ENCODE peak calls at places on chromosomes 5 and 9, in four cellular contexts. One of them, this sample, is unnamed.

GRCh38 chr9:122197334-122197872 is 31.4 kb downstream of the LHX6 start:
- DNase-seq in AG10803: no peak
- DNase-seq in RCC 7860: no peak
- DNase-seq in activated CD4-positive, alpha-beta T cell treated with anti-CD3 and anti-CD28 coated beads, Interleukin-2, amount 10 ng/mL, durations not matched to agents 7 days and 5 days: no peak
- DNase-seq in this sample: no peak

GRCh38 chr5:12883395-12883794 is 979.1 kb upstream of the CTNND2 start:
- DNase-seq in activated CD4-positive, alpha-beta T cell treated with anti-CD3 and anti-CD28 coated beads, Interleukin-2, amount 10 ng/mL, durations not matched to agents 7 days and 5 days: no peak
- DNase-seq in RCC 7860: no peak
- DNase-seq in AG10803: no peak
- DNase-seq in this sample: no peak

GRCh38 chr5:147485046-147485445 is 24.8 kb downstream of the DPYSL3 start:
- DNase-seq in activated CD4-positive, alpha-beta T cell treated with anti-CD3 and anti-CD28 coated beads, Interleukin-2, amount 10 ng/mL, durations not matched to agents 7 days and 5 days: no peak
- DNase-seq in RCC 7860: peak
- DNase-seq in AG10803: peak
- DNase-seq in this sample: no peak

GRCh38 chr5:139658501-139658927 is 10.4 kb downstream of the CXXC5 start:
- DNase-seq in RCC 7860: peak
- DNase-seq in AG10803: peak
- DNase-seq in activated CD4-positive, alpha-beta T cell treated with anti-CD3 and anti-CD28 coated beads, Interleukin-2, amount 10 ng/mL, durations not matched to agents 7 days and 5 days: no peak
- DNase-seq in this sample: no peak

GRCh38 chr5:175542232-175542965 is 64.0 kb downstream of the SFXN1 start:
- DNase-seq in AG10803: no peak
- DNase-seq in activated CD4-positive, alpha-beta T cell treated with anti-CD3 and anti-CD28 coated beads, Interleukin-2, amount 10 ng/mL, durations not matched to agents 7 days and 5 days: no peak
- DNase-seq in RCC 7860: no peak
- DNase-seq in this sample: peak

GRCh38 chr5:21826884-21827283 is 1026.3 kb downstream of the CDH12 start:
- DNase-seq in RCC 7860: no peak
- DNase-seq in activated CD4-positive, alpha-beta T cell treated with anti-CD3 and anti-CD28 coated beads, Interleukin-2, amount 10 ng/mL, durations not matched to agents 7 days and 5 days: no peak
- DNase-seq in AG10803: no peak
- DNase-seq in this sample: no peak

GRCh38 chr9:79694676-79695400 is 123.1 kb downstream of the TLE4 start:
- DNase-seq in activated CD4-positive, alpha-beta T cell treated with anti-CD3 and anti-CD28 coated beads, Interleukin-2, amount 10 ng/mL, durations not matched to agents 7 days and 5 days: no peak
- DNase-seq in AG10803: peak
- DNase-seq in RCC 7860: peak
- DNase-seq in this sample: no peak

GRCh38 chr9:70413427-70413797 is 1.0 kb downstream of the KLF9 start:
- DNase-seq in activated CD4-positive, alpha-beta T cell treated with anti-CD3 and anti-CD28 coated beads, Interleukin-2, amount 10 ng/mL, durations not matched to agents 7 days and 5 days: no peak
- DNase-seq in AG10803: peak
- DNase-seq in RCC 7860: no peak
- DNase-seq in this sample: no peak

GRCh38 chr9:128505414-128505765 is 871 bp downstream of the GLE1 start:
- DNase-seq in activated CD4-positive, alpha-beta T cell treated with anti-CD3 and anti-CD28 coated beads, Interleukin-2, amount 10 ng/mL, durations not matched to agents 7 days and 5 days: no peak
- DNase-seq in AG10803: peak
- DNase-seq in RCC 7860: peak
- DNase-seq in this sample: no peak

GRCh38 chr5:159412284-159413046 is 82.2 kb upstream of the IL12B start:
- DNase-seq in RCC 7860: peak
- DNase-seq in activated CD4-positive, alpha-beta T cell treated with anti-CD3 and anti-CD28 coated beads, Interleukin-2, amount 10 ng/mL, durations not matched to agents 7 days and 5 days: peak
- DNase-seq in AG10803: no peak
- DNase-seq in this sample: peak

This sample was measured in stomach.